ENCODE peak calls at places on chromosome 3, in six cellular contexts. C is heart left ventricle, M is Panc1, L is uterus, K is neuronal stem cell, U is left lung. Q is an unnamed sample.

GRCh38 chr3:53161820-53162671 is 1.0 kb downstream of the PRKCD start:
- DNase-seq in C (peak; percentile 50), M (no peak), L (peak; percentile 37), K (no peak), U (peak; percentile 85), Q (no peak)

GRCh38 chr3:8201886-8202285 is 299.7 kb upstream of the LMCD1 start:
- DNase-seq in C (no peak), M (no peak), L (no peak), K (peak; percentile 4), U (no peak), Q (no peak)

GRCh38 chr3:28799084-28799483 is 450.5 kb upstream of the AZI2 start:
- DNase-seq in C (no peak), M (no peak), L (no peak), K (no peak), U (no peak), Q (no peak)

GRCh38 chr3:64297563-64297962 is 72.3 kb upstream of the PRICKLE2 start:
- DNase-seq in C (no peak), M (no peak), L (no peak), K (no peak), U (no peak), Q (no peak)

GRCh38 chr3:169354774-169355501 is 308.6 kb downstream of the MECOM start:
- DNase-seq in C (no peak), M (no peak), L (no peak), K (peak; percentile 71), U (no peak), Q (no peak)

GRCh38 chr3:76765526-76765925 is 274.4 kb upstream of the ROBO2 start:
- DNase-seq in C (no peak), M (no peak), L (no peak), K (no peak), U (no peak), Q (no peak)

GRCh38 chr3:142853270-142854163 is 35.4 kb downstream of the PCOLCE2 start:
- DNase-seq in C (peak; percentile 49), M (no peak), L (no peak), K (no peak), U (no peak), Q (peak; percentile 57)

GRCh38 chr3:45145681-45146614 is at the start of gene CDCP1:
- DNase-seq in C (no peak), M (no peak), L (peak; percentile 26), K (no peak), U (peak; percentile 85), Q (no peak)

GRCh38 chr3:1609416-1609815 is 489.2 kb upstream of the CNTN4 start:
- DNase-seq in C (no peak), M (no peak), L (no peak), K (no peak), U (no peak), Q (no peak)

GRCh38 chr3:127074900-127075360 is 92.0 kb downstream of the PLXNA1 start:
- DNase-seq in C (no peak), M (no peak), L (no peak), K (no peak), U (no peak), Q (peak; percentile 72)

GRCh38 chr3:143291826-143292447 is 172.4 kb downstream of the CHST2 start:
- DNase-seq in C (peak; percentile 35), M (no peak), L (no peak), K (no peak), U (no peak), Q (no peak)

GRCh38 chr3:112508261-112508660 is 9.0 kb upstream of the BTLA start:
- DNase-seq in C (no peak), M (no peak), L (no peak), K (no peak), U (no peak), Q (no peak)

GRCh38 chr3:152071924-152072323 is 196.8 kb upstream of the MBNL1 start:
- DNase-seq in C (no peak), M (no peak), L (no peak), K (no peak), U (no peak), Q (no peak)

GRCh38 chr3:46673151-46674030 is 20.1 kb downstream of the ALS2CL start:
- DNase-seq in C (peak; percentile 18), M (no peak), L (peak; percentile 5), K (no peak), U (peak; percentile 47), Q (no peak)

DNA sequence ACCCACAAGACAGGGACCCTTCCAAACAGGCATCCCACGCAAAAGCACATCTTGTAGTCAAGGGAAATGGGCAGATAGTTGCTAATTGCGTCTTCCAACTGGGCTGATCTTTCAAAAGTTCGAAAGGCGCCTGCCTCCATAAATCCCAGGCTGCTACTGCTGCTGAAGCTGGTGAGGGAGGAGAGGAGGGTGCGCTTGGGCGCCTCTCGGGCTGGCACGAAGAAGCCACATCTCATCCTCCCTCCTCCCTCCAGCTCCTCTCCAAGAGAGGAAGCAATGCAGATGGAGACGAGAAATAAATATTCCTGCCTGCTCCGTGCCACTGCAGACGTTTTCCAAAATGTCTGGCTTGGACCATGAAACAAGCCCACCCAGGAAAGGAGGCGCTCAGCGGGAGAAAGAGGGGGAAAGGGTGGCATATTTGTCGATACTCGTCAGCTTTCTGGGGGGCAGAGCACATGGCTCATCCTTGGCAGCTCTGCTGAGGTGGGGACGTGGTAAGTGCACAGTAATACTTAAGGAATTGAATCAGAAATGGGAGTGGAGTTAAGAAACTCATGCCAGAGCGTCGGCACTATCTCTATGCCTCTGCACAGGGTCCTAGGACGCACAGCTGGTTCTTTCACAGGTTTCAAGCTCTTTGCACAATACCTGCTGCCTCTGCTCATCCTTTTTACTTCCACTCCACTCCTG is 88.9 kb upstream of the FEZF2 start:
- DNase-seq in C (no peak), M (no peak), L (no peak), K (no peak), U (no peak), Q (no peak)
- H3K4me3 ChIP-seq in C (no peak overlapping the region), M (no peak overlapping the region), L (no peak overlapping the region), K (no peak overlapping the region), U (no peak overlapping the region), Q (no peak overlapping the region)

GRCh38 chr3:48215876-48216275 is 7.4 kb upstream of the CAMP start:
- DNase-seq in C (peak; percentile 65), M (no peak), L (peak; percentile 72), K (no peak), U (no peak), Q (no peak)

GRCh38 chr3:48215019-48215418 is 8.3 kb upstream of the CAMP start:
- DNase-seq in C (peak; percentile 38), M (no peak), L (peak; percentile 41), K (no peak), U (no peak), Q (no peak)

GRCh38 chr3:48217449-48217848 is 5.8 kb upstream of the CAMP start:
- DNase-seq in C (no peak), M (no peak), L (no peak), K (no peak), U (no peak), Q (no peak)

GRCh38 chr3:48215466-48215865 is 7.8 kb upstream of the CAMP start:
- DNase-seq in C (peak; percentile 53), M (no peak), L (peak; percentile 59), K (no peak), U (no peak), Q (no peak)

DNA sequence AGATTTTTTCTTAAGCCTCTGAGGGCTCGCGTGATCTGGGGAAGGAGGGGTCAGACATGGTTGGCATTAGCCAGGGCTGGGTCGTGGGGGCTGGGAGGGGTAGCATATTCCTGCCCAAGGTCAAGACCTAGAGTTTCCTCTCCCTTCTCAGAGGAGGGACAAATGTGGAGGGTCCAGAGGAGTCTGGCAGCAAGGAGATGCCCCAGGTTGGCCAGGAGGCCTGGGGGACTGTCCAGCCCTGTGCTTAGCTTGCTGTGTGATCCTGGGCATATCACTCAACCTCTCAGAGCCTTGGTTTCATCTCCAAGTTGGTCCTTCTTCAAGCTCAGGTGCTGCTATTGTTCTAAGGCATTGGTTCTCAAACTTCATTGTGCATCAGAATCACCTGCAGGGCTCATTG is 9.1 kb upstream of the CAMP start:
- DNase-seq in C (no peak), M (no peak), L (no peak), K (no peak), U (no peak), Q (no peak)
- H3K36me3 ChIP-seq in C (no peaks in the 10 kb centered on the region), M (no peaks in the 10 kb centered on the region), L (no peaks in the 10 kb centered on the region), K (no peaks in the 10 kb centered on the region), U (no peaks in the 10 kb centered on the region), Q (no peaks in the 10 kb centered on the region)

GRCh38 chr3:41598804-41599481 is 363.0 kb downstream of the ULK4 start:
- DNase-seq in C (no peak), M (no peak), L (peak; percentile 41), K (no peak), U (no peak), Q (peak; percentile 1)
- H3K4me3 ChIP-seq in C (no peak overlapping the region), M (no peak overlapping the region), L (no peak overlapping the region), K (no peak overlapping the region), U (no peak overlapping the region), Q (no peak overlapping the region)

GRCh38 chr3:180918542-180918941 is 6.1 kb downstream of the FXR1 start:
- DNase-seq in C (no peak), M (no peak), L (no peak), K (no peak), U (no peak), Q (no peak)
- H3K36me3 ChIP-seq in C (no peaks in the 10 kb centered on the region), M (peaks cover 9% of the 10 kb centered on the region), L (no peaks in the 10 kb centered on the region), K (peaks cover 86% of the 10 kb centered on the region), U (peaks cover 9% of the 10 kb centered on the region), Q (peaks cover 46% of the 10 kb centered on the region)

GRCh38 chr3:50587806-50588758 is 18.8 kb downstream of the HEMK1 start:
- DNase-seq in C (no peak), M (no peak), L (no peak), K (no peak), U (peak; percentile 63), Q (no peak)
- H3K4me3 ChIP-seq in C (no peak overlapping the region), M (no peak overlapping the region), L (no peak overlapping the region), K (peak overlapping the region; percentile 27), U (no peak overlapping the region), Q (no peak overlapping the region)

GRCh38 chr3:39098473-39099000 is 8.9 kb downstream of the GORASP1 start:
- DNase-seq in C (no peak), M (no peak), L (no peak), K (no peak), U (no peak), Q (no peak)
- H3K36me3 ChIP-seq in C (peaks cover 74% of the 10 kb centered on the region), M (peaks cover 2% of the 10 kb centered on the region), L (no peaks in the 10 kb centered on the region), K (peaks cover 96% of the 10 kb centered on the region), U (peaks cover 79% of the 10 kb centered on the region), Q (no peaks in the 10 kb centered on the region)

DNA sequence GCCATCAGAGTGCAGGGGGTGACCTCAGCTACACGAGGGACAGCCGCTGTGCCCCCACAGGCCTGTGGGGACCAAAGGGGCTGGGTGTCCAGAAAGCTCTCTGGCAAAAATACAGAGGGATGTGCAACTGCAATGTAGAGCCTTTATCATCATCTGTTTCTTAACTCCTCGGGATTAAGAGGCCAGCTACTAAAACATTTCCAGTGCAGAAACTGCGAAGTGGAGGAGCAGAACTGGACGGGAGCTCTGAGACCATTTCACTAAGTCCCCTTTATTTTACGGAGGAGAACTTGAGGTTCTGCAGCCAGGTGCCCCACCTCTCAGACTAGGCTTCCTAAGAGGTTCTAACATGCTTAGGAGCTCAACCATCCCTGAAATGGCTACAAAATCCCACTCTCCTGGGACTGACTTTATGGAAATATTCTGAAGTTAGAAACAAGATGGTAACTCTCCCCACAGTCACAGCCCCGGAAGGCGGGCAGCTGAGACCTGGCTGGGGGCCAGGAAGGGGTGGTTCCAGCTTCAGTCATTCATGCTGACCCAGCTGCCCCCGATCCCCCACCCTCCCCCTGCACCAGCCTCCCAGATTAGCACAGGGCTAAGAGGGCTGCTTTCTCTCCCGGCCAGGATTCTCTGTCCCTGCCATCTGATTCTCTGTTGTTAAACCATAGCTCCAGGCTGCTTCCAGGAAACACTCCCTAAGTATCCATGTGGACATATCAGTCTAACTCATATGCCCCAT is 40.3 kb downstream of the UMPS start:
- DNase-seq in C (peak; percentile 84), M (no peak), L (peak; percentile 40), K (no peak), U (no peak), Q (no peak)
- H3K4me3 ChIP-seq in C (no peak overlapping the region), M (no peak overlapping the region), L (no peak overlapping the region), K (no peak overlapping the region), U (no peak overlapping the region), Q (no peak overlapping the region)